ENCODE peak calls at places on chromosome 17, in eight cellular contexts. O is uterus, E is tibial nerve, Q is gastrocnemius medialis, D is adrenal gland, Y is prostate gland, X is heart left ventricle, I is IMR-90. T is an unnamed sample.

GRCh38 chr17:5715478-5715877 is 131.2 kb upstream of the NLRP1 start:
- DNase-seq in O (no peak), E (no peak), Q (no peak), D (no peak), Y (no peak), X (no peak), I (no peak), T (peak; percentile 58)

GRCh38 chr17:48240562-48241130 is 133.1 kb downstream of the SNX11 start:
- DNase-seq in O (no peak), E (no peak), Q (no peak), D (no peak), Y (no peak), X (no peak), I (peak; percentile 11), T (no peak)

GRCh38 chr17:79440251-79440650 is 170.6 kb downstream of the RBFOX3 start:
- DNase-seq in O (no peak), E (no peak), Q (no peak), D (no peak), Y (no peak), X (no peak), I (no peak), T (no peak)

GRCh38 chr17:31385428-31386285 is 5.8 kb upstream of the RAB11FIP4 start:
- DNase-seq in O (no peak), E (no peak), Q (no peak), D (peak; percentile 62), Y (no peak), X (no peak), I (peak; percentile 29), T (no peak)

GRCh38 chr17:80834896-80835281 is 156.8 kb upstream of the CHMP6 start:
- DNase-seq in O (no peak), E (no peak), Q (no peak), D (no peak), Y (no peak), X (no peak), I (no peak), T (no peak)

GRCh38 chr17:16419074-16419928 is 3.9 kb downstream of the TRPV2 start:
- DNase-seq in O (no peak), E (no peak), Q (no peak), D (peak; percentile 85), Y (no peak), X (no peak), I (peak; percentile 94), T (no peak)

GRCh38 chr17:52201764-52202571 is 43.5 kb upstream of the CA10 start:
- DNase-seq in O (no peak), E (no peak), Q (no peak), D (no peak), Y (no peak), X (no peak), I (no peak), T (no peak)

GRCh38 chr17:49434821-49435581 is 20.3 kb upstream of the PHB1 start:
- DNase-seq in O (peak; percentile 39), E (no peak), Q (no peak), D (peak; percentile 44), Y (peak; percentile 42), X (no peak), I (peak; percentile 41), T (no peak)

GRCh38 chr17:6455321-6455705 is 11.1 kb downstream of the PIMREG start:
- DNase-seq in O (no peak), E (no peak), Q (no peak), D (no peak), Y (no peak), X (no peak), I (peak; percentile 17), T (no peak)

GRCh38 chr17:19958023-19958422 is 19.6 kb downstream of the AKAP10 start:
- DNase-seq in O (no peak), E (no peak), Q (no peak), D (peak; percentile 35), Y (no peak), X (no peak), I (peak; percentile 96), T (no peak)

GRCh38 chr17:48542956-48543853 is 1.7 kb downstream of the HOXB2 start:
- DNase-seq in O (peak; percentile 52), E (no peak), Q (no peak), D (peak; percentile 50), Y (no peak), X (peak; percentile 43), I (peak; percentile 67), T (no peak)

GRCh38 chr17:51059781-51060180 is 60.9 kb downstream of the SPAG9 start:
- DNase-seq in O (no peak), E (no peak), Q (no peak), D (no peak), Y (no peak), X (no peak), I (peak; percentile 70), T (no peak)

GRCh38 chr17:73634629-73635028 is 9.6 kb downstream of the SDK2 start:
- DNase-seq in O (no peak), E (no peak), Q (no peak), D (no peak), Y (peak; percentile 27), X (no peak), I (no peak), T (no peak)

GRCh38 chr17:75151893-75152292 is 2.4 kb downstream of the JPT1 start:
- DNase-seq in O (no peak), E (no peak), Q (no peak), D (no peak), Y (no peak), X (no peak), I (peak; percentile 52), T (no peak)

GRCh38 chr17:69608808-69609494 is 194.5 kb downstream of the MAP2K6 start:
- DNase-seq in O (no peak), E (no peak), Q (peak; percentile 55), D (peak; percentile 41), Y (no peak), X (peak; percentile 26), I (peak; percentile 96), T (no peak)

GRCh38 chr17:31320791-31321190 is 631 bp downstream of the EVI2A start:
- DNase-seq in O (no peak), E (no peak), Q (no peak), D (no peak), Y (no peak), X (no peak), I (peak; percentile 37), T (no peak)

GRCh38 chr17:61786088-61786487 is 77.2 kb downstream of the BRIP1 start:
- DNase-seq in O (no peak), E (no peak), Q (no peak), D (no peak), Y (no peak), X (no peak), I (no peak), T (no peak)

GRCh38 chr17:58112970-58113631 is 29.9 kb downstream of the DYNLL2 start:
- DNase-seq in O (peak; percentile 76), E (peak; percentile 58), Q (peak; percentile 40), D (peak; percentile 77), Y (peak; percentile 80), X (peak; percentile 69), I (peak; percentile 60), T (no peak)

GRCh38 chr17:56798916-56799315 is 34.8 kb downstream of the C17orf67 start:
- DNase-seq in O (no peak), E (no peak), Q (no peak), D (no peak), Y (no peak), X (no peak), I (no peak), T (no peak)

DNA sequence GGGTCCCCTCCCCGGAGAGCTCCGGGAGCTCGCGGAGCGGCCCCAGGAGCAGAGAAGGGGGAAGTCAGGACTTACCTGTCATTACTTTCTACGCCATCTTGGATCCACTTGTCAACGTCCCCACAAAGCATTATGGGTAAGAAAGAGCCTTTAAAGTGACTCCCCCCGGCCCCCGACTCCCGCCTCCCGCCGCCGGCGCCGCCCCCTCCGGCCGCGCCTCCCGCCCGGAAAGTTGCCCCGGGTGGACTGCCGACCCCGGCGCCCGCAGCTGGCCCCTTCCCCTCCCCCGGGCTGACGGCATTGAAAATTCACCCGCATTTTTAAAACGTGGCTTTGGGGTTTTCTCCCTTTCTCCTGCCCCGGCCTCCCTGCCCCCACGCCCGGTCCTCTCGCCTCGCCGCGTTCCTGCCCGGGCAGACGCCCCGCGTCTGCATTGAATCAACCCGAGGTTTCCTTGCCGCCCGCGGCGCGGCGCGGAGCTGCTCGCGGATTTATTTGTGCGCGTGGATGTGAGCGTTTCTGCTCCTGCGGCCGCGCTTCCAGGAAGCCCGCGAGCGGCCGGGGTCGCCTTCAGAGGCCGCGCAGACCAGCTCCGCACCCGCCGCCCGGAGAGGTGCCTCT is at the start of gene HELZ:
- DNase-seq in O (peak; percentile 62), E (peak; percentile 36), Q (peak; percentile 65), D (peak; percentile 81), Y (peak; percentile 77), X (peak; percentile 82), I (peak; percentile 83), T (no peak)
- TF ChIP-seq POLR2A in O (no peak), E (no peak), Q (peak; percentile 39), D (peak; percentile 19), Y (peak; percentile 54), X (peak; percentile 19), I (no peak), T (no peak)

GRCh38 chr17:29585080-29585751 is 4.2 kb downstream of the GIT1 start:
- DNase-seq in O (peak; percentile 58), E (no peak), Q (no peak), D (no peak), Y (no peak), X (peak; percentile 72), I (no peak), T (no peak)
- H3K27ac ChIP-seq in O (peak overlapping the region; percentile 55), E (peak overlapping the region; percentile 93), Q (peak overlapping the region; percentile 90), D (peak overlapping the region; percentile 73), Y (no peak overlapping the region), X (peak overlapping the region; percentile 86), I (no peak overlapping the region), T (peak overlapping the region; percentile 61)

DNA sequence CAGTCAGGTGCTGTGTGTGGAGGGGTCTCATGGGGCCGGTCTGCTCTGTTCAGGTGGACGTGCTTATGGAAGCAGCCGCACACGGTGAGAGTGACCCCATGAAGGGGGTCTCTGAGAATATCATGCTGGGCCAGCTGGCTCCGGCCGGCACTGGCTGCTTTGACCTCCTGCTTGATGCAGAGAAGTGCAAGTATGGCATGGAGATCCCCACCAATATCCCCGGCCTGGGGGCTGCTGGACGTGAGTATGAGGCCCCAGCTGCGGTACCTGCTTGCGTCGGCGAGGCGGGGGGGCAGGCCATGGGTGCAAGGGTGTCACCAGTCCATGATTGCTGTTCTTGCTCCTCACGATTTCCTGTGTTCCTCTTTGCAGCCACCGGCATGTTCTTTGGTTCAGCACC is 27.9 kb downstream of the POLR2A start:
- DNase-seq in O (no peak), E (no peak), Q (no peak), D (no peak), Y (no peak), X (no peak), I (no peak), T (no peak)
- TF ChIP-seq POLR2A in O (no peak), E (no peak), Q (no peak), D (no peak), Y (no peak), X (no peak), I (no peak), T (no peak)

DNA sequence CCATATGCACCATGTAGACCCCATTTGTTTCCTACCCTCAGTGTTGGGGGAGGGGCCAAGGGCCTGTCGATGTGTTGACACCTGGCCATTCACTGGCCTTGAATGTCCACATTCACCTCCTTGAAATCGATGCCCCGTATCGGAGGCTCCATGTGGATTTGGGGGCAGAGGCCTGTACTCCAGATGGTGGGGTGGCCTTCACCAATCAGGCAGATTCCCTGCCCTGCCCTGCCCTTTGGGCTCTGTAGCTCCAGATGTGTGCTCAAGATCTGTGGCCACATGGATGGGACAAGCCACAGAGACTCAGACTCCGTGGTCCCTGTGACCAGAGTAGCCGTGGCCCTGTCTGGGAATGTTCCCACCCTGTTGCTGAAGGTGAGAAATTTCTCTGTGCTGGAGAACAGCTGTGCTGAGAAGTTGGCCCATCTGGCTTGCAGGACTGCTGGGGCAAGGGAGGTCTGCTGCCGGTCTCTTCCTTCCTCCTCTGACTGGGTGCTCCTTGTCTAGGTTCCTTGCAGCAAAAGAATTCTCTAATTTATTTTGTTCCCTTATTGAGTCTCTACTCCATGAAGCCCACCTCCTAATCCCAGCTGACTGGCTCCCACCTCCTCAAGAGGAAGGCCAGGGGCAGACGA is 221.3 kb downstream of the SEC14L1 start:
- DNase-seq in O (no peak), E (peak; percentile 5), Q (no peak), D (no peak), Y (no peak), X (no peak), I (no peak), T (no peak)
- H3K27ac ChIP-seq in O (no peak overlapping the region), E (peak overlapping the region; percentile 91), Q (no peak overlapping the region), D (peak overlapping the region; percentile 69), Y (peak overlapping the region; percentile 75), X (no peak overlapping the region), I (no peak overlapping the region), T (peak overlapping the region; percentile 93)

T was measured in vagina.